ENCODE peak calls at places on chromosomes 5 and 9, in nine cellular contexts. G is Peyer's patch, Y is SJSA1, E is brain microvascular endothelial cell, Q is dorsolateral prefrontal cortex, L is heart right ventricle, S is mammary epithelial cell, W is mesendoderm, V is left lung. N is an unnamed sample. For H3K27me3, the result is how much of the 10 kb centered on the place peaks cover.

GRCh38 chr9:34046784-34047379 is 1.8 kb downstream of the UBAP2 start:
- DNase-seq in G (peak), Y (no peak), E (no peak), Q (no peak), L (no peak), S (peak), W (peak), V (no peak), N (no peak)

GRCh38 chr9:137295313-137296213 is 6.5 kb downstream of the NRARP start:
- DNase-seq in G (no peak), Y (no peak), E (no peak), Q (no peak), L (peak), S (no peak), W (no peak), V (no peak), N (no peak)

GRCh38 chr5:43422143-43422542 is 10.0 kb upstream of the CCL28 start:
- DNase-seq in G (peak), Y (no peak), E (peak), Q (no peak), L (no peak), S (peak), W (peak), V (no peak), N (no peak)

GRCh38 chr5:6443326-6443725 is 5.3 kb upstream of the UBE2QL1 start:
- DNase-seq in G (no peak), Y (peak), E (no peak), Q (no peak), L (no peak), S (no peak), W (no peak), V (no peak), N (no peak)

GRCh38 chr5:155485344-155485743 is 471.8 kb downstream of the KIF4B start:
- DNase-seq in G (no peak), Y (no peak), E (no peak), Q (no peak), L (no peak), S (no peak), W (peak), V (no peak), N (no peak)

GRCh38 chr9:33159760-33160127 is 7.4 kb downstream of the B4GALT1 start:
- DNase-seq in G (peak), Y (peak), E (peak), Q (peak), L (peak), S (peak), W (no peak), V (no peak), N (peak)

GRCh38 chr5:178389031-178389729 is 156.6 kb upstream of the PHYKPL start:
- DNase-seq in G (peak), Y (peak), E (no peak), Q (no peak), L (no peak), S (no peak), W (no peak), V (no peak), N (no peak)

GRCh38 chr5:109998208-109998607 is 308.5 kb downstream of the MAN2A1 start:
- DNase-seq in G (no peak), Y (no peak), E (no peak), Q (no peak), L (no peak), S (no peak), W (no peak), V (no peak), N (no peak)

GRCh38 chr9:121962421-121962820 is 130.7 kb downstream of the TTLL11 start:
- DNase-seq in G (no peak), Y (no peak), E (no peak), Q (no peak), L (no peak), S (peak), W (no peak), V (no peak), N (no peak)

GRCh38 chr9:35280394-35280793 is 118.6 kb downstream of the UNC13B start:
- DNase-seq in G (no peak), Y (no peak), E (no peak), Q (no peak), L (no peak), S (no peak), W (no peak), V (no peak), N (no peak)

GRCh38 chr5:130141689-130142320 is 237.5 kb downstream of the CHSY3 start:
- DNase-seq in G (no peak), Y (no peak), E (peak), Q (peak), L (peak), S (peak), W (peak), V (no peak), N (no peak)

GRCh38 chr9:98315551-98316060 is 60.2 kb upstream of the TBC1D2 start:
- DNase-seq in G (peak), Y (peak), E (peak), Q (peak), L (peak), S (peak), W (peak), V (no peak), N (peak)

GRCh38 chr9:120538339-120538738 is 41.6 kb downstream of the CDK5RAP2 start:
- DNase-seq in G (no peak), Y (no peak), E (peak), Q (no peak), L (peak), S (no peak), W (peak), V (no peak), N (no peak)

GRCh38 chr9:7094052-7094451 is 336.3 kb downstream of the KDM4C start:
- DNase-seq in G (no peak), Y (no peak), E (peak), Q (no peak), L (no peak), S (peak), W (peak), V (no peak), N (no peak)

GRCh38 chr9:32524558-32525461 is 1.2 kb downstream of the RIGI start:
- DNase-seq in G (no peak), Y (peak), E (peak), Q (no peak), L (no peak), S (peak), W (peak), V (peak), N (peak)

GRCh38 chr9:744046-744712 is 97.3 kb upstream of the DMRT1 start:
- DNase-seq in G (no peak), Y (no peak), E (no peak), Q (no peak), L (no peak), S (no peak), W (no peak), V (no peak), N (no peak)

GRCh38 chr5:149855371-149855770 is 89.2 kb downstream of the PDE6A start:
- DNase-seq in G (no peak), Y (peak), E (no peak), Q (no peak), L (no peak), S (peak), W (no peak), V (no peak), N (no peak)

GRCh38 chr5:39194466-39195136 is 24.8 kb downstream of the FYB1 start:
- DNase-seq in G (no peak), Y (no peak), E (peak), Q (no peak), L (no peak), S (peak), W (no peak), V (no peak), N (no peak)

GRCh38 chr5:72093824-72094223 is 13.5 kb upstream of the MAP1B start:
- DNase-seq in G (no peak), Y (no peak), E (no peak), Q (no peak), L (no peak), S (no peak), W (no peak), V (no peak), N (no peak)

GRCh38 chr5:179795049-179795862 is 1.5 kb downstream of the LTC4S start:
- DNase-seq in G (peak), Y (peak), E (no peak), Q (no peak), L (no peak), S (peak), W (peak), V (peak), N (no peak)

GRCh38 chr5:108382784-108383358 is 973 bp upstream of the FBXL17 start:
- DNase-seq in G (no peak), Y (no peak), E (no peak), Q (no peak), L (no peak), S (peak), W (peak), V (no peak), N (peak)

GRCh38 chr9:2727966-2728613 is 10.8 kb downstream of the KCNV2 start:
- DNase-seq in G (no peak), Y (no peak), E (peak), Q (peak), L (peak), S (peak), W (peak), V (no peak), N (no peak)

GRCh38 chr5:91938441-91938840 is 555.3 kb upstream of the ARRDC3 start:
- DNase-seq in G (no peak), Y (no peak), E (peak), Q (no peak), L (no peak), S (no peak), W (no peak), V (no peak), N (no peak)

GRCh38 chr5:127826011-127826410 is 122.8 kb downstream of the CCDC192 start:
- DNase-seq in G (no peak), Y (no peak), E (peak), Q (no peak), L (no peak), S (no peak), W (no peak), V (no peak), N (no peak)

GRCh38 chr9:136665111-136665703 is 2.5 kb downstream of the EGFL7 start:
- DNase-seq in G (no peak), Y (no peak), E (no peak), Q (no peak), L (no peak), S (no peak), W (peak), V (no peak), N (no peak)

GRCh38 chr5:8842906-8843590 is 702.8 kb downstream of the SEMA5A start:
- DNase-seq in G (no peak), Y (no peak), E (peak), Q (peak), L (no peak), S (peak), W (peak), V (no peak), N (no peak)

GRCh38 chr5:1512541-1513291 is 11.0 kb downstream of the LPCAT1 start:
- DNase-seq in G (peak), Y (peak), E (no peak), Q (peak), L (no peak), S (no peak), W (no peak), V (peak), N (peak)

GRCh38 chr5:172766287-172767104 is 4.5 kb downstream of the DUSP1 start:
- DNase-seq in G (peak), Y (no peak), E (peak), Q (peak), L (peak), S (peak), W (peak), V (no peak), N (no peak)

GRCh38 chr5:135026645-135027317 is 7.2 kb downstream of the PITX1 start:
- DNase-seq in G (no peak), Y (no peak), E (no peak), Q (no peak), L (no peak), S (no peak), W (no peak), V (peak), N (no peak)

GRCh38 chr9:33852216-33852826 is 35.4 kb downstream of the UBE2R2 start:
- DNase-seq in G (peak), Y (no peak), E (peak), Q (peak), L (peak), S (peak), W (peak), V (no peak), N (peak)

GRCh38 chr9:120755827-120756434 is 37.3 kb downstream of the FBXW2 start:
- DNase-seq in G (peak), Y (peak), E (peak), Q (peak), L (peak), S (peak), W (peak), V (no peak), N (peak)

GRCh38 chr9:3500044-3500443 is 25.8 kb downstream of the RFX3 start:
- DNase-seq in G (no peak), Y (no peak), E (no peak), Q (no peak), L (no peak), S (no peak), W (no peak), V (no peak), N (no peak)

GRCh38 chr9:103364753-103365152 is 369.6 kb downstream of the CYLC2 start:
- DNase-seq in G (no peak), Y (no peak), E (peak), Q (no peak), L (no peak), S (peak), W (peak), V (no peak), N (no peak)

GRCh38 chr9:107397076-107398049 is 92.2 kb downstream of the KLF4 start:
- DNase-seq in G (no peak), Y (no peak), E (no peak), Q (no peak), L (no peak), S (peak), W (no peak), V (no peak), N (no peak)

GRCh38 chr5:148972958-148973357 is 89.9 kb downstream of the SH3TC2 start:
- DNase-seq in G (no peak), Y (peak), E (peak), Q (no peak), L (peak), S (peak), W (peak), V (no peak), N (no peak)

GRCh38 chr5:96331681-96332361 is 101.2 kb downstream of the PCSK1 start:
- DNase-seq in G (no peak), Y (no peak), E (no peak), Q (no peak), L (no peak), S (no peak), W (no peak), V (no peak), N (no peak)

GRCh38 chr9:20441704-20442423 is 180.4 kb downstream of the MLLT3 start:
- DNase-seq in G (no peak), Y (no peak), E (no peak), Q (no peak), L (no peak), S (no peak), W (no peak), V (no peak), N (no peak)

DNA sequence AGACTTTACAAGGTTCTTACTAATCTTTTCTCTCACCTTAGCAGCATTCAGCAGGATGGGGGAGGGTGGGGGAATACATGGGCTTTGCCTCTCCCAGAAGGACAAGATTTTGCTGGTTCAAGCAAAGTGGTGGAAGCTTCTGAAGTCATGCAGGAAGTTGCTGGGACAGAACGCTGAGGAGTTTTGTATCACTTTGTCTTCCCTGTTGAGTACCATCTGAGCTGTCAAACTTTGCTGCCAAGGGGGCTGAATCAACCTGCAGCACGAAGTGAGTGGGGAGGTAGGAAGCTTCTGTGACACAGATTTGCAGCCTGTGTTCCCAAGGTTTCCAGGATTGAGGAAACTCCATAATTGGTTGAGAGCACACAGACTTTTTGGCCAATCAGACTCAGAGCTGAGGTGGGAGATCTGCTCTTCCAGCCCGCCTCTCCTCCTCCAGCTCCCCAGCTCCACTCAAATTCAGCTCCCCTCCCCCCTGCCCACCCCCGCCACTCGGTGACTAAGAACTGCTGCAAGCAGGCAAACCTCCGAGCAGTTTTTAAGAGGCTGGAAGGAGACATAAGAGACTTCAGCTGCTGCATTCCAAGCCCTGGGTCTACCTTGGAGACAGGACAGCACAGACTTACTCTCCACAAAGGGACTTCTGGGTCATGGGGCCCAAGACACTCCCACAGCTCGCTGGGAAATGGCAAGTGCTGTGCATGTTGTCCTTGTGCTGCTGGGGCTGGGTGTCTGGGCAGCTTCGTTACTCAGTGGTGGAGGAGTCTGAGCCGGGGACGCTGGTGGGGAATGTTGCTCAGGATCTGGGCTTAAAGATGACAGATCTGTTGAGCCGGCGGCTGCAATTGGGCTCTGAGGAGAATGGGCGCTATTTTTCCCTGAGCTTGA is at the start of gene PCDHGC5:
- DNase-seq in G (no peak), Y (peak), E (peak), Q (peak), L (no peak), S (peak), W (peak), V (no peak), N (no peak)
- H3K27me3 ChIP-seq in G (under half), Y (under half), E (under half), Q (under half), L (under half), S (under half), W (under half), V (half or more), N (under half)

GRCh38 chr5:142048272-142048671 is 35.4 kb upstream of the GNPDA1 start:
- DNase-seq in G (no peak), Y (no peak), E (no peak), Q (no peak), L (no peak), S (no peak), W (peak), V (no peak), N (no peak)
- H3K27me3 ChIP-seq in G (under half), Y (under half), E (under half), Q (under half), L (under half), S (under half), W (under half), V (under half), N (under half)

DNA sequence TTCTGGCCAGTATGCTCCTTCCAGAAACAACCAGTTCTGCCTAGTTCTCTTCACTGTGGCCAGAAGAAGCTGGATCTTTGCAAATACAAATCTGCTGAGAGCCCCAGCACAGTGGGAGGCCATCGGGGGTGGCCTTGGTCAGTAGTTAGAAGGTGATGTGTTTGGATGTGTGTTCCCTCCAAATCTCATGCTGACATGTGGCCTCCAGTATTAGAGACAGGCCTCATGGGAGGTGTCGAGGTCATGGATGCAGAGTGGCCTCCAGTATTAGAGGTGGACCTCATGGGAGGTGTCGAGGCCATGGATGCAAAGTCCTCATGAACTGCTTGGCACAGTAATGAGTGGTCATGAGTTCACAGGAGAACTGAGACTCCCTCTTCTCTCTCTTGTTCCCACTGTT is 7.6 kb upstream of the IRX2 start:
- DNase-seq in G (no peak), Y (no peak), E (no peak), Q (no peak), L (no peak), S (no peak), W (no peak), V (no peak), N (no peak)
- H3K27me3 ChIP-seq in G (under half), Y (under half), E (under half), Q (half or more), L (half or more), S (under half), W (under half), V (half or more), N (under half)

GRCh38 chr5:4896328-4896727 is 243.8 kb upstream of the ADAMTS16 start:
- DNase-seq in G (no peak), Y (no peak), E (no peak), Q (no peak), L (no peak), S (no peak), W (no peak), V (no peak), N (no peak)

GRCh38 chr5:4893063-4893744 is 246.9 kb upstream of the ADAMTS16 start:
- DNase-seq in G (no peak), Y (no peak), E (no peak), Q (no peak), L (no peak), S (no peak), W (no peak), V (no peak), N (no peak)
- H3K27me3 ChIP-seq in G (under half), Y (under half), E (under half), Q (under half), L (under half), S (under half), W (under half), V (under half), N (under half)

DNA sequence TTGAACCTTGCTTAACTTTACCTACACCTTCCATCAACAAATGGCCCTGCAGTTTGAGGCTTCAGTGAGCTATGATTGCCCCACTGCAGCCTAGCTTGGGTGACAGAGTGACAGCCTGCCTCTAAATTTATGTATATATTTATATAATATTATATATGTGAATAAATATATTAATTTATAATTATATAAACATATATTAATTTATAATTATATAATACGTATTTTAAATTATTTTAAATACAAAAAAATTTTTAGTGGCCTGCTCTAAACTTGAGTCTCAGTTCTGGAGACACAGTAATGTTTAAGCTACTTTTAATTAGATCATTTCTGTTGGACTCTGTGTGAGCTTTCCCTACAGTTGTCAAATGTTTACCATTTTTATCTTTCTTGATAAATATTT is 9.3 kb upstream of the SHC3 start:
- DNase-seq in G (no peak), Y (no peak), E (no peak), Q (no peak), L (no peak), S (no peak), W (no peak), V (no peak), N (no peak)
- H3K27me3 ChIP-seq in G (under half), Y (under half), E (under half), Q (under half), L (under half), S (under half), W (under half), V (under half), N (under half)